ENCODE peak calls at places on chromosomes 7 and 10, in four cellular contexts. D is ovary, V is AG04450, B is ELF-1. N is an unnamed sample.

GRCh38 chr7:119397156-119397555 is 875.8 kb upstream of the KCND2 start:
- DNase-seq in V (no peak), D (no peak), B (no peak), N (no peak)

GRCh38 chr7:87852306-87852705 is 23.9 kb downstream of the SLC25A40 start:
- DNase-seq in D (no peak), V (no peak), B (no peak), N (no peak)

GRCh38 chr7:129053938-129054437 is 923 bp downstream of the TNPO3 start:
- DNase-seq in B (no peak), V (no peak), D (no peak), N (no peak)

GRCh38 chr10:76031099-76031498 is 599.7 kb downstream of the LRMDA start:
- DNase-seq in D (no peak), V (no peak), B (no peak), N (no peak)

GRCh38 chr10:25294032-25294926 is 119.5 kb downstream of the GPR158 start:
- DNase-seq in D (no peak), V (no peak), B (no peak), N (no peak)

GRCh38 chr10:66819691-66820090 is 106.1 kb upstream of the LRRTM3 start:
- DNase-seq in D (no peak), B (no peak), V (no peak), N (no peak)

GRCh38 chr7:138478499-138478908 is 18.4 kb downstream of the TRIM24 start:
- DNase-seq in B (no peak), D (no peak), V (no peak), N (no peak)

GRCh38 chr7:29328050-29328449 is 133.5 kb downstream of the CHN2 start:
- DNase-seq in B (no peak), V (no peak), D (no peak), N (no peak)

GRCh38 chr7:155459867-155460461 is 2.0 kb downstream of the EN2 start:
- DNase-seq in D (no peak), V (no peak), B (no peak), N (no peak)

GRCh38 chr7:99665312-99665759 is 14.5 kb downstream of the CYP3A5 start:
- DNase-seq in V (no peak), B (no peak), D (no peak), N (no peak)

GRCh38 chr10:79118286-79119202 is 49.8 kb downstream of the ZMIZ1 start:
- DNase-seq in D (no peak), B (no peak), V (no peak), N (no peak)

GRCh38 chr7:141045126-141045841 is 28.6 kb upstream of the TMEM178B start:
- DNase-seq in V (no peak), D (no peak), B (peak), N (no peak)

GRCh38 chr10:33723181-33723580 is 388.7 kb upstream of the NRP1 start:
- DNase-seq in V (no peak), B (no peak), D (no peak), N (no peak)

GRCh38 chr10:22325272-22325947 is 4.5 kb downstream of the BMI1 start:
- DNase-seq in V (peak), D (peak), B (peak), N (no peak)

GRCh38 chr10:112783653-112784426 is 166.2 kb upstream of the TCF7L2 start:
- DNase-seq in V (no peak), B (peak), D (no peak), N (no peak)

GRCh38 chr10:77505431-77506334 is 131.9 kb downstream of the KCNMA1 start:
- DNase-seq in V (peak), D (no peak), B (no peak), N (no peak)

GRCh38 chr7:33334349-33334748 is 205.0 kb downstream of the BBS9 start:
- DNase-seq in V (no peak), B (peak), D (no peak), N (no peak)

GRCh38 chr7:85529831-85530230 is 343.0 kb upstream of the SEMA3D start:
- DNase-seq in V (no peak), D (no peak), B (no peak), N (no peak)

GRCh38 chr7:133571066-133571465 is 318.2 kb downstream of the EXOC4 start:
- DNase-seq in B (no peak), V (no peak), D (no peak), N (no peak)

GRCh38 chr7:104231054-104232046 is 23.5 kb upstream of the ORC5 start:
- DNase-seq in D (peak), B (peak), V (peak), N (no peak)

N was measured in pulmonary artery endothelial cell.